ENCODE peak calls at places on chromosomes 2 and 18, in ten cellular contexts. F is ovary, C is H1, V is A549, O is stomach, W is tibial nerve, Z is heart left ventricle, R is uterus, H is prostate gland, K is right lobe of liver. X is an unnamed sample.
A peak's percentile ranks its signal among the peaks of the same experiment; 100 is the strongest.

GRCh38 chr18:61606068-61606660 is 272.9 kb downstream of the CDH20 start:
- DNase-seq in W (peak; percentile 6), O (no peak), H (no peak), V (peak; percentile 8), Z (peak; percentile 53), F (no peak), R (peak; percentile 61), C (no peak), K (no peak), X (peak; percentile 7)

GRCh38 chr2:65055427-65056214 is 595 bp upstream of the CEP68 start:
- DNase-seq in W (no peak), Z (no peak), K (no peak), V (no peak), C (no peak), H (peak; percentile 40), F (no peak), O (peak; percentile 68), R (no peak), X (peak; percentile 57)

GRCh38 chr18:9712130-9712577 is 4.1 kb downstream of the RAB31 start:
- DNase-seq in V (no peak), W (no peak), O (no peak), C (no peak), F (no peak), K (no peak), H (no peak), Z (no peak), R (no peak), X (no peak)

GRCh38 chr2:226701052-226701451 is 98.6 kb downstream of the IRS1 start:
- DNase-seq in R (no peak), V (no peak), K (no peak), H (no peak), Z (no peak), C (no peak), W (no peak), O (no peak), F (no peak), X (no peak)

GRCh38 chr2:99617811-99618210 is 128.0 kb upstream of the REV1 start:
- DNase-seq in V (no peak), H (no peak), O (no peak), W (no peak), F (no peak), R (no peak), Z (no peak), K (no peak), C (no peak), X (no peak)

GRCh38 chr2:9690716-9691498 is 60.1 kb upstream of the YWHAQ start:
- DNase-seq in Z (no peak), H (no peak), W (no peak), C (no peak), V (no peak), F (no peak), O (no peak), R (no peak), K (no peak), X (no peak)

GRCh38 chr2:41937464-41937861 is 110.4 kb upstream of the PKDCC start:
- DNase-seq in R (no peak), F (no peak), Z (no peak), H (no peak), V (no peak), W (no peak), O (no peak), K (no peak), C (no peak), X (no peak)

GRCh38 chr2:45674035-45674791 is 22.7 kb downstream of the PRKCE start:
- DNase-seq in H (no peak), R (no peak), O (no peak), W (no peak), C (no peak), F (no peak), Z (no peak), V (no peak), K (no peak), X (no peak)

GRCh38 chr2:55771612-55772011 is 78.0 kb upstream of the PNPT1 start:
- DNase-seq in H (no peak), Z (no peak), F (no peak), W (no peak), V (peak; percentile 53), C (no peak), K (no peak), R (no peak), O (no peak), X (peak; percentile 35)

GRCh38 chr2:234502285-234502918 is 5.5 kb upstream of the ARL4C start:
- DNase-seq in Z (no peak), H (no peak), R (no peak), C (no peak), V (peak; percentile 62), K (no peak), W (no peak), F (no peak), O (no peak), X (peak; percentile 54)

GRCh38 chr18:573385-573784 is 6.8 kb upstream of the CETN1 start:
- DNase-seq in Z (no peak), H (no peak), V (no peak), R (no peak), C (no peak), F (no peak), W (no peak), K (no peak), O (no peak), X (no peak)

GRCh38 chr2:113842919-113843736 is 46.8 kb upstream of the ACTR3 start:
- DNase-seq in R (no peak), Z (no peak), F (no peak), C (no peak), K (no peak), O (no peak), V (no peak), W (no peak), H (no peak), X (no peak)

GRCh38 chr2:169670937-169671336 is 23.3 kb downstream of the CFAP210 start:
- DNase-seq in F (no peak), O (no peak), C (no peak), W (no peak), K (no peak), V (no peak), H (no peak), Z (no peak), R (no peak), X (no peak)

DNA sequence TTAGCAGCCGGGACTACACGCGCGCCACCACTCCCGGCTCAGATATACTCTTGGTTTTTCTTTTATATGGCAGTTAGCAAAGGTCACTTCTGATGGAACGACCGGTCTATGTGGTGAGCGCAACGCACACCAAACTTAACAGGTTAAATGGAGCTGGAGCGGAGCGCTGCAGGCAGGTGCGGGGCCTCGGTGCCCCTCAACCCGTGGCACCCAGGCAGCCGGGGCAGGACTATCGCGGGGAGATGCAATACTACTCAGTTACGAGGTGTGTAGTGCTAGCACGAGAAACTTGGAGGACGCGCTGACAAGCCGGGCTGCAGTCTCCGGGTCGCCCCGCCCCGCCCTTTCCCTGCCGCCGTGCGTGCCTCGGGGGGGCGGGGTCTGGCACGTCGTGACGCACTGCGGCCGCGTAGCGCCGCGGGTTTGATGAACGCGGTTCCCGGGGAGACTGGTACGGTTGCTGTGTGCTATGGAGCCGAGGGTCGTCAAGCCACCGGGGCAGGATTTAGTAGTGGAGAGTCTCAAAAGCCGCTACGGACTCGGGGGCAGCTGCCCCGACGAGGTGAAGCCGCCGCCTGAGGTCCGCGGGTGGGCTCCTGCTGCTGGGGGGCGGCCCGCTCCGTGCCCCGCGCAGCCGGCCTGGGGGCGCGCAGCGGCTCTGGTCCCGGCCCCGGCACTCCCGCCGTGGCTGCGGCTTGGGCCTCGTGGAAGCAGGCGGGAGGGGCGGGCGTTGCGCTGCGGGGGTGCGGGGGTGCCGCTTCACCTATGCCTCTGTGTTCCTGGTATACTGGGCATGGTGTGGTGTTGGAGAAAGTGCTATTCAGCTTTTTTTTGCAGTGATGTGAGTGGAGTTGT is at the start of gene CCDC138:
- DNase-seq in F (peak; percentile 79), C (peak; percentile 78), V (peak; percentile 88), Z (peak; percentile 86), W (peak; percentile 70), O (peak; percentile 92), H (peak; percentile 83), K (peak; percentile 92), R (peak; percentile 84), X (peak; percentile 88)
- TF ChIP-seq POLR2A in F (no peak), C (peak; percentile 97), V (peak; percentile 69), Z (peak; percentile 21), W (peak; percentile 33), O (no peak), H (peak; percentile 35), K (peak; percentile 49), R (peak; percentile 47), X (peak; percentile 81)

DNA sequence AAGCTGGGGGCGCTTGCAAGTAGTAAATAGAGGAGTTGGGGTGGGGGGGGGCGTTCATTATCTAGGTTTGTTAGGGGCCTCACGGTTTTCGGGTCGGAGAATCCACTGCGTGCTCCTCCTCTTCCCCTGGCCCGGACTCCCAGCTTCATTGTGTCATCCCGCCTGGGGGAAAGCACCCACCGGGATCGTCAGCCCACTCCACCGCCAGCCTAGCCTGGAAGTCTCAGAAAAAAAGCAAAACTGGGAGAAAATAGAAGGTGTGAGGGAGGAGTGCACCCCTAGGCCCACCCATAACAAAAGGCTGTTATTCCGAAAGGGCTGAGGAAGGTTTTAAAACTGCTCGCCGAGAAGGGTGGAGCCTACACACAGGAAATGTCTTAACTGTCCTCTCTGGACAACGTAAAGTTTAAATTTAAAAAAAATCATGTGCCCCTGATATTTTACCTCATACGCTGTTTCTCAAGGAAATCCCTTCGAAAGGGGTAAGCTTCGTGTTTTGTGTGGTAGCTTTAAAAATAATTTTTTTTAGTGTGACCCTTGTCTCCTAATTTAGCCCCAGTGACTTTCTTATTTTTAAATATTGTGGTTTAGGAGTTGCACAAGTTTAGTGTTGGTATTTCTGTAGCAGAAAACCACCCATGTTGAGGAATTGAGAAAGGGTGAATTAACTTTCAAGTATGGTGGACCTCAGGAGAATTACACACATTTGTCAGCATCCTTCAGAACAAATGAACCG is 104.2 kb downstream of the SPTBN1 start:
- DNase-seq in F (peak; percentile 28), H (peak; percentile 15), C (no peak), K (peak; percentile 43), Z (no peak), R (peak; percentile 51), W (peak; percentile 50), O (no peak), V (peak; percentile 64), X (peak; percentile 62)
- TF ChIP-seq POLR2A in F (no peak), H (peak; percentile 5), C (no peak), K (peak; percentile 44), Z (no peak), R (no peak), W (no peak), O (peak; percentile 8), V (no peak), X (no peak)

GRCh38 chr2:159716857-159717256 is 4.6 kb downstream of the MARCHF7 start:
- DNase-seq in O (no peak), V (no peak), H (no peak), R (no peak), K (no peak), C (no peak), W (no peak), Z (no peak), F (no peak), X (no peak)
- TF ChIP-seq POLR2A in O (no peak), V (no peak), H (no peak), R (no peak), K (no peak), C (no peak), W (no peak), Z (no peak), F (no peak), X (no peak)

DNA sequence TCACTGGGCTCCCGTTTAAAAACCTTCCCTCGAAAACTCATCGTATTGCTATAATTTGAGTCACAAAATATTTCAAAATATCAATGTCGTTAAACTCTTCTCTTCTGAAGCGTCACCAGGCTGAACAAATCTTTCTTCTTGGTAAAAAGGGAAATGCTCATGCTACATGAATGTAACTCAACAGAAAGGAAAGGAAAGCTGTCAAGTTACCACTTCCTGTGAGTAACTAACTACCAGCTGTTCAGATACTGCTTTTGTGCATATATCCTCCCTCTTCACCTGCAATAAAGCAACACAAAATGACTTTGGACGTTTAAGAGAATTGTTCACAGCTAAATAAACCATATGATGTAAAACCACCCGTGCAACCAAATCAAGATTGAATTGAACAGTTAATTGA is 95.4 kb downstream of the DOCK10 start:
- DNase-seq in R (no peak), O (no peak), K (no peak), H (no peak), V (no peak), F (no peak), Z (no peak), C (no peak), W (no peak), X (no peak)
- TF ChIP-seq POLR2A in R (no peak), O (no peak), K (peak; percentile 34), H (no peak), V (no peak), F (no peak), Z (no peak), C (no peak), W (no peak), X (no peak)